ENCODE peak calls at places on chromosome 2, in five cellular contexts. Y, W, B, P and A are unnamed samples.

GRCh38 chr2:233492738-233493137 is 73.8 kb downstream of the USP40 start:
- DNase-seq in B (no peak), Y (no peak), W (no peak), P (no peak), A (no peak)

GRCh38 chr2:172253190-172254052 is 150.7 kb upstream of the DLX2 start:
- DNase-seq in W (peak; percentile 84), Y (peak; percentile 35), B (no peak), P (peak; percentile 31), A (peak; percentile 81)

GRCh38 chr2:150271952-150272351 is 215.5 kb downstream of the RND3 start:
- DNase-seq in W (no peak), P (no peak), Y (no peak), B (no peak), A (no peak)

GRCh38 chr2:20626698-20627471 is 24.0 kb downstream of the HS1BP3 start:
- DNase-seq in W (peak; percentile 39), B (no peak), Y (no peak), P (no peak), A (no peak)

GRCh38 chr2:37561615-37562569 is 109.5 kb downstream of the CDC42EP3 start:
- DNase-seq in B (no peak), Y (peak; percentile 87), P (no peak), W (no peak), A (no peak)

GRCh38 chr2:102632380-102633175 is 13.2 kb downstream of the SLC9A2 start:
- DNase-seq in P (no peak), B (no peak), Y (no peak), W (no peak), A (no peak)

GRCh38 chr2:95390272-95390880 is 12.1 kb upstream of the FAHD2A start:
- DNase-seq in P (no peak), Y (no peak), W (peak; percentile 82), B (peak; percentile 20), A (peak; percentile 55)

GRCh38 chr2:237472187-237472712 is 14.8 kb upstream of the MLPH start:
- DNase-seq in W (no peak), P (no peak), B (no peak), Y (no peak), A (peak; percentile 69)

GRCh38 chr2:158602027-158602426 is 145.3 kb downstream of the PKP4 start:
- DNase-seq in Y (peak; percentile 23), P (no peak), W (peak; percentile 48), B (no peak), A (no peak)

GRCh38 chr2:12719400-12720104 is 2.8 kb downstream of the TRIB2 start:
- DNase-seq in Y (no peak), B (no peak), W (no peak), P (no peak), A (no peak)

GRCh38 chr2:229714080-229714735 is at the start of gene DNER:
- DNase-seq in W (no peak), P (no peak), B (no peak), Y (peak; percentile 74), A (no peak)

GRCh38 chr2:10889741-10890215 is 22.0 kb upstream of the KCNF1 start:
- DNase-seq in W (peak; percentile 30), B (no peak), Y (no peak), P (no peak), A (peak; percentile 59)

GRCh38 chr2:63440612-63441011 is 147.7 kb downstream of the WDPCP start:
- DNase-seq in B (no peak), Y (no peak), P (no peak), W (no peak), A (no peak)

GRCh38 chr2:221529943-221530652 is 42.0 kb downstream of the EPHA4 start:
- DNase-seq in W (no peak), P (no peak), Y (no peak), B (no peak), A (no peak)

GRCh38 chr2:23584054-23584745 is 199.2 kb downstream of the KLHL29 start:
- DNase-seq in Y (no peak), P (no peak), W (no peak), B (no peak), A (no peak)

GRCh38 chr2:101644842-101645383 is 52.6 kb upstream of the MAP4K4 start:
- DNase-seq in B (no peak), W (no peak), P (no peak), Y (no peak), A (no peak)

GRCh38 chr2:195562624-195563566 is 94.1 kb upstream of the SLC39A10 start:
- DNase-seq in B (no peak), P (no peak), Y (no peak), W (peak; percentile 58), A (no peak)

GRCh38 chr2:168060956-168061750 is 186.2 kb downstream of the STK39 start:
- DNase-seq in B (no peak), W (no peak), Y (no peak), P (no peak), A (no peak)

GRCh38 chr2:205752421-205752820 is 70.1 kb downstream of the NRP2 start:
- DNase-seq in W (no peak), Y (no peak), B (no peak), P (no peak), A (no peak)

GRCh38 chr2:149006883-149007543 is 31.5 kb upstream of the LYPD6B start:
- DNase-seq in Y (no peak), P (no peak), W (no peak), B (no peak), A (no peak)

GRCh38 chr2:174729797-174730529 is 34.3 kb downstream of the CHRNA1 start:
- DNase-seq in W (no peak), P (no peak), B (no peak), Y (no peak), A (no peak)

GRCh38 chr2:98805412-98806265 is 74.7 kb upstream of the MGAT4A start:
- DNase-seq in P (peak; percentile 17), B (peak; percentile 66), W (no peak), Y (no peak), A (peak; percentile 69)

GRCh38 chr2:239098288-239098970 is 250.5 kb downstream of the TWIST2 start:
- DNase-seq in P (no peak), W (no peak), Y (no peak), B (peak; percentile 58), A (no peak)

GRCh38 chr2:191679818-191680600 is 2.1 kb downstream of the NABP1 start:
- DNase-seq in Y (no peak), W (no peak), P (no peak), B (no peak), A (no peak)

GRCh38 chr2:15672961-15673918 is 81.6 kb downstream of the DDX1 start:
- DNase-seq in Y (no peak), W (no peak), B (no peak), P (no peak), A (no peak)

GRCh38 chr2:7012141-7012809 is 95.1 kb downstream of the RNF144A start:
- DNase-seq in P (no peak), Y (no peak), B (no peak), W (no peak), A (no peak)

GRCh38 chr2:111145951-111146350 is 25.2 kb downstream of the BCL2L11 start:
- DNase-seq in W (no peak), Y (no peak), P (no peak), B (no peak), A (no peak)

GRCh38 chr2:45637440-45637839 is 14.0 kb upstream of the PRKCE start:
- DNase-seq in Y (no peak), B (no peak), P (no peak), W (no peak), A (no peak)

GRCh38 chr2:226077841-226078240 is 678.3 kb downstream of the NYAP2 start:
- DNase-seq in Y (no peak), B (no peak), W (no peak), P (no peak), A (no peak)

GRCh38 chr2:146124741-146125140 is 1604.8 kb upstream of the ZEB2 start:
- DNase-seq in Y (no peak), P (no peak), B (no peak), W (no peak), A (no peak)

GRCh38 chr2:143476421-143477084 is 347.3 kb downstream of the ARHGAP15 start:
- DNase-seq in P (no peak), Y (no peak), B (no peak), W (no peak), A (no peak)

GRCh38 chr2:215626812-215627281 is 191.0 kb upstream of the FN1 start:
- DNase-seq in Y (no peak), W (no peak), B (no peak), P (no peak), A (no peak)

GRCh38 chr2:26849056-26850001 is 1.4 kb downstream of the DPYSL5 start:
- DNase-seq in W (no peak), P (no peak), B (no peak), Y (no peak), A (no peak)

GRCh38 chr2:147182260-147182659 is 662.6 kb upstream of the ACVR2A start:
- DNase-seq in P (no peak), W (peak; percentile 55), Y (no peak), B (no peak), A (no peak)

GRCh38 chr2:241891315-241891987 is 21.9 kb downstream of the RTP5 start:
- DNase-seq in Y (no peak), W (no peak), P (no peak), B (no peak), A (no peak)

DNA sequence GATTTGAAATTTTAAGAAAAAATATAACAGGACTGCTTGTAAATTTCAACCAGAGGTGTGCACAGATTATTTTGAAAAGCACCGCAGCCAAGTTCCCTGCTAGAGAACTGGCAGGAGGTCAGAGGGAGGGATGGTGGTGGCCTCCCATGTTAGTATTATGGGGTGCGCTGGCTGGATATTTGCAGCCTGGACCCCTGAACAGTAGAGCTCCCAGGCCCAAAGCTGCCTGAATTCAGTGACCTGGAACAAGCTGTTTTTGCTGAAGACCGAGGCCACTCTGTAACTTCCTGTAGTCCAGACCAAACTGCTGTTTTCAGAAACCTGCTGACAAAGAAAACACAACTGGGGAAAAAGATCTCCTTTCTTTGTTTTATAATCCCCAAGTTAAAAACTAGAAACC is 314.3 kb downstream of the TNS1 start:
- DNase-seq in Y (no peak), W (no peak), B (no peak), P (no peak), A (no peak)
- H3K27ac ChIP-seq in Y (no peak overlapping the region), W (peak overlapping the region; percentile 57), B (no peak overlapping the region), P (peak overlapping the region; percentile 30), A (no peak overlapping the region)

DNA sequence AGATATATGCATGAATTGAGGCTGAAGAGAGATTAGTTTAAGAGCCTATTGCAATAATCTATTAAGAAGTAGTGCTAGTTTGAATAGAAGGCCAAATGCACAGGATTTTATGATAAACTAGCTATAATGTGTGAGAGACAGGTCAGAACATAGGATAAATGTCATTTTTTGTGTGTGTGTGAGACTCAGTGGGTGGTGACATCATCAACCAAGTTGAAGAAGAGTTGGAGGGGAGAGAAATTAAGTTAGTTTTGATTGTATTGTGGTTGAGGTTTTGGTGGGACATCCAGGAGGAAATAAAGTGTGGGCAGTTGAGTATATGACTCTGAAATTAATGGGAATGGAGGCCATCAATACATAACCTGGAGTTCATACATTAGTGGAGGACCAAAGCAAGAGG is 320.1 kb upstream of the CWC22 start:
- DNase-seq in P (no peak), B (no peak), W (no peak), Y (no peak), A (no peak)
- TF ChIP-seq CTCF in P (no peak), B (no peak), W (no peak), Y (no peak), A (no peak)

GRCh38 chr2:121530210-121530562 is 494 bp upstream of the RNU4ATAC start:
- DNase-seq in W (no peak), Y (peak; percentile 74), P (no peak), B (peak; percentile 61), A (peak; percentile 89)
- H3K4me3 ChIP-seq in W (peak overlapping the region; percentile 59), Y (peak overlapping the region; percentile 66), P (peak overlapping the region; percentile 69), B (peak overlapping the region; percentile 66), A (peak overlapping the region; percentile 83)

GRCh38 chr2:200408428-200409311 is 101.2 kb downstream of the KCTD18 start:
- DNase-seq in Y (peak; percentile 35), W (peak; percentile 66), P (no peak), B (no peak), A (no peak)
- H3K27ac ChIP-seq in Y (peak overlapping the region; percentile 93), W (peak overlapping the region; percentile 51), P (no peak overlapping the region), B (peak overlapping the region; percentile 92), A (no peak overlapping the region)